ENCODE peak calls at places on chromosomes 7 and 10, in eight cellular contexts. O, Y, Q, J, G, T, S and F are unnamed samples. For H3K9me3, the result is how much of the 10 kb centered on the place peaks cover.

GRCh38 chr10:75772153-75772887 is 340.9 kb downstream of the LRMDA start:
- DNase-seq in O (no peak), J (no peak), S (no peak), G (no peak), Y (no peak), Q (no peak), T (peak), F (no peak)

GRCh38 chr10:99966306-99966705 is 43.4 kb downstream of the DNMBP start:
- DNase-seq in Q (no peak), Y (peak), O (no peak), J (no peak), T (peak), S (no peak), G (no peak), F (no peak)

GRCh38 chr7:28812641-28813040 is 145.5 kb downstream of the TRIL start:
- DNase-seq in J (no peak), Q (no peak), S (no peak), T (no peak), O (no peak), G (no peak), Y (no peak), F (no peak)

GRCh38 chr7:48171190-48171589 is at the start of gene ABCA13:
- DNase-seq in O (no peak), Y (peak), J (no peak), G (no peak), S (no peak), Q (peak), T (no peak), F (no peak)

GRCh38 chr10:101694056-101694673 is 805 bp downstream of the FBXW4 start:
- DNase-seq in J (peak), T (peak), Y (peak), Q (peak), S (peak), O (peak), G (peak), F (peak)

GRCh38 chr10:29646960-29647431 is 12.2 kb upstream of the SVIL start:
- DNase-seq in G (no peak), S (no peak), Q (peak), J (no peak), T (no peak), Y (peak), O (no peak), F (no peak)

GRCh38 chr10:127148066-127148932 is 48.1 kb downstream of the INSYN2A start:
- DNase-seq in Q (peak), J (no peak), Y (peak), S (no peak), T (peak), O (no peak), G (no peak), F (no peak)

GRCh38 chr7:103571591-103571990 is 125.6 kb upstream of the SLC26A5 start:
- DNase-seq in T (no peak), G (no peak), J (no peak), O (no peak), Y (no peak), S (no peak), Q (no peak), F (no peak)

GRCh38 chr7:130037703-130038102 is 13.5 kb downstream of the ZC3HC1 start:
- DNase-seq in G (no peak), Q (no peak), Y (peak), O (no peak), T (peak), J (no peak), S (no peak), F (no peak)

GRCh38 chr7:38452615-38453014 is 178.6 kb downstream of the AMPH start:
- DNase-seq in Q (no peak), Y (peak), T (no peak), G (no peak), S (no peak), J (no peak), O (no peak), F (no peak)

GRCh38 chr7:143387156-143387975 is 6.2 kb downstream of the ZYX start:
- DNase-seq in J (no peak), S (no peak), Y (peak), Q (no peak), O (peak), G (no peak), T (no peak), F (no peak)

GRCh38 chr7:143384741-143385631 is 3.8 kb downstream of the ZYX start:
- DNase-seq in J (no peak), O (peak), S (peak), T (no peak), G (peak), Q (no peak), Y (peak), F (no peak)

GRCh38 chr7:143388051-143388450 is 6.9 kb downstream of the ZYX start:
- DNase-seq in S (no peak), Y (no peak), J (no peak), T (no peak), G (no peak), O (peak), Q (no peak), F (no peak)

GRCh38 chr7:143384148-143384547 is 3.0 kb downstream of the ZYX start:
- DNase-seq in Y (peak), O (peak), Q (no peak), G (peak), T (no peak), S (peak), J (no peak), F (no peak)

GRCh38 chr7:143385891-143386781 is 5.0 kb downstream of the ZYX start:
- DNase-seq in Q (no peak), O (peak), T (no peak), J (no peak), Y (peak), S (peak), G (peak), F (no peak)
- H3K4me3 ChIP-seq in Q (no peak), O (peak), T (no peak), J (peak), Y (peak), S (peak), G (no peak), F (peak)

DNA sequence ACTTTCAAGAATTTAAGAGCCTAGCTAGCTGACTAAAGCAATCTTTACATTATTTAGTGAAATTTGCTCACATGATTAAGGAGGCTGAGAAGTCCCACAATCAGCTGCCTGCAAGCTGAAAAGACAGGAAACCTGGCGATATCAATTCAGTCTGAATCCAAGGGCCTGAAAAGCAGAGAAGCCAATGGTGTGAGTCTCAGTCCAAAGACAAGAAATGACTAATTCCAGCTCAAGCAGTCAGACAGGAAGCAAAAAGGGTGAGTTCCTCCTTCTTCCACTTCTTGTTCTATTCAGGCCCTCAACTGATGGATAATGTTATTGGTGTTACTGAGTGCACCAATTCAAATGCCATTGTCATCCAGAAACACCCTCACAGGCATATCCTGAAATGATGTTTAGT is 1231.6 kb upstream of the CELF2 start:
- DNase-seq in J (no peak), T (no peak), O (no peak), Y (peak), S (no peak), Q (no peak), G (no peak), F (no peak)
- H3K9me3 ChIP-seq in J (under half), T (under half), O (under half), Y (under half), S (under half), Q (under half), G (under half), F (under half)

DNA sequence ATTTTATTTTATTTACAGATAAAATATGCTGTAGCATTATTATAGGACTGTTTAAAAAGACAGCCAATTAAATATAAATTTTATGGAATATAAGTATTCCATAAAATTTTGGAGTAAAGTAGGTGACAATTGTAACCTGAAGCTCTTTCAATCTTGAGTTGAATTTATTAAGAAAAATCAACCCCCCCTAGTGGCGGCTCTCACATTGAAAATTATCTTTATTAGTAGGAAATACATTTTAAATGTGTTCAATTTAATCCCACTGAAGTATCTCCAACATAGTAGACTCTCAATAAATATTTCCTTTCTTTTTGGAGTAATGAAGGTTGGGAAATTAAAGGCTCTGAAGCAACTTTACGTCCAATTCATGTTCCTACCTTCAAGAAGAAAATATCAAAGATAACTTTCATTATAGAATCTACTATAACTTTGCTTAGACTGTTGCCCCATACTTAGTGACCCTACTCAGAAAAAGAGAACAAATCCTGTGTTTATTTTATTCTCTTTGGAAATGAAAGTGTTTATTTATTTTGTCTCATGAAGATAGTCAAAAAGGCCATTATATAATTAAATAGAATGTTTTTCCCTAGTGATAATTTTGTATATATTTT is 3.1 kb downstream of the AHR start:
- DNase-seq in Q (peak), T (peak), G (peak), Y (peak), J (no peak), S (no peak), O (no peak), F (peak)
- H3K4me3 ChIP-seq in Q (peak), T (peak), G (peak), Y (peak), J (peak), S (peak), O (no peak), F (peak)

DNA sequence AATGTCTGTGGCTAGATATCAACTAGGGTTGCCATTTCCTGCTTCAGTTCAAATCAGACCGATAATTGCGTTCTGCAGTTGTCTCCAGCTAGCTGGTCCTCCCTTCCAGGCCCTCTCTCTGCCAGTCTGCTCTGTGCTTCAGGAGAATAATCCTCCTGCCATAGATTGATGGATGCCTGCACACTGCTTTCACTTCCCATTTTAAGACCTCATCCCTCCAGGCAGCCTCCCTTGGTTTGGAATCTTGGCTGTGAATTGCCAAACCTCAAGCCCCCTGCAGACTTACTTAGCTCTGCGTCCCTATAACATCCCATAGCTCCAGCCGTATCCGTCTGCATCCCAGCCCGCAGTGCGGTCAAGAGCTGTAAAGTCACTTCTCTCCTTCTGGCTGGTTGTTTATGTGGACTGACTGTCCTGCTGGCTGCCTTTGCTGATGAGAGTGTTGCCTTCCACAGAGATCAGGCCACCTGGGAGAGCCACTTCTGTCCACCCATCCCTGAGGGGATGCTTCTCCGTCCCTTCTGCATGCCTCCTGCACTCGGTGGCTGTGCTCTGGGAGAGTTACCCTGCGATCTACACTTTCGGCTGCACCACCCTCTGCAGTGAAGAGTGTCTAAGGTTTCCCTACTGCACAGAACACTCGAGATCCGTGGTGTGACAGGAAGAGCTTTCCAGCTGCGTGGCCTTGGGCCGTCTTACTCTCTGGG is 22.4 kb upstream of the KLF6 start:
- DNase-seq in T (no peak), Q (no peak), O (peak), J (no peak), G (no peak), Y (no peak), S (no peak), F (no peak)
- H3K9me3 ChIP-seq in T (under half), Q (under half), O (under half), J (under half), G (under half), Y (under half), S (under half), F (under half)

GRCh38 chr10:116272497-116273221 is at the start of gene GFRA1:
- DNase-seq in J (peak), O (peak), Q (peak), G (no peak), T (no peak), Y (peak), S (no peak), F (no peak)

GRCh38 chr10:116274141-116274861 is 1.3 kb upstream of the GFRA1 start:
- DNase-seq in T (no peak), S (no peak), J (peak), Y (peak), O (peak), Q (no peak), G (no peak), F (no peak)

GRCh38 chr10:116269612-116270011 is 3.4 kb downstream of the GFRA1 start:
- DNase-seq in J (no peak), Q (no peak), Y (peak), O (no peak), T (no peak), G (peak), S (no peak), F (no peak)

GRCh38 chr10:116270691-116271592 is 2.1 kb downstream of the GFRA1 start:
- DNase-seq in T (no peak), Q (no peak), O (peak), S (no peak), G (no peak), Y (peak), J (peak), F (no peak)

DNA sequence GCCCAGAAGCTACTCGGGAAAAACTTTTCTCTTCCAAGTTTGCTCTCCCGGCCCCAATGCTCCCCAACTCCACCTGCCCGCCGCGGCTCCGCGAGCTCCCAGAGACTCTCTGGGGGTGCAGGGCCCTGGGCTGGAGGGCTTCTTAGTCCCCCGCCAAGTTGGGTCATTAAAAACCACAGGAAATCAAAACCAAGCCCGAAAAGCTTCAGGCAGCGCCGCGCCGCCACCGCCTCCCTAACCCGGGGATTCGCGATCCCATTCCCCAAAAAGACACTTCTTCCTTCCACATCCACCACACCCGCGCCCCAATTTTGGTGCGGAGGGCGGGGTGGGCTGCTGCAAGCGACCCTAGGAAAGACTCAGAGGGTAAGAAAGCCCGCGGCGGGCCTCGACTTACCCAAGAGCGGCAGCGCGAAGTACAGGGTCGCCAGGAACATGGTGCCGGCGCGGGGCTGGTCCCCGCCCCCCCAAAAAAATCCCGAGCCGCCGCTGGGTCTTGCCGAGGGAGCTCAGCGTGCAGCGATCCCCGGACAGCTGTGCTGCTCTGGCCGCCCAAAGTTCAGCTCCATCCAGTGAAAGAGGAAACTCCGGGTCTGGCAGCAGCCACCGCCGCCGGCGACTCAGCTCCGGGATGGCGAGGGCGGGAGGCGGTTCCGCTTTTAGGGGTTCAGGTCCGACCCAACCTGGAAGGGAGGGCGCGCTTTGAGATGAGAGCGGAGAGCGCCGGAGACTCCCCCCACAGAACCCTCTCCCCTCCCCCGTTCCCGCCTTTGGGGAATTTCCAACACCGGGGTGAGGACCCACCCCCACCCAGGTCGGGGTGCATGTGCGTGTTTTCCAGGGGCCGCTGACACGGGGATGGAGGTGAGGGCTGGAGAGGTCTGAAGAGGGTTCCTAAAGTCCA is 1.2 kb downstream of the GFRA1 start:
- DNase-seq in G (no peak), S (no peak), Y (peak), T (no peak), J (peak), O (peak), Q (no peak), F (no peak)
- H3K4me3 ChIP-seq in G (peak), S (peak), Y (peak), T (no peak), J (peak), O (peak), Q (no peak), F (peak)